ENCODE peak calls at places on chromosomes 7 and 10, in four cellular contexts. J is GM12865, A is cardiac fibroblast, V is bronchial epithelial cell. G is an unnamed sample.

GRCh38 chr10:118592675-118593330 is 2.6 kb downstream of the PRLHR start:
- DNase-seq in J (no peak), A (no peak), V (no peak), G (no peak)

GRCh38 chr10:22481687-22482539 is 136.6 kb downstream of the SPAG6 start:
- DNase-seq in V (peak; percentile 54), J (no peak), A (peak; percentile 39), G (no peak)

GRCh38 chr10:98332623-98333269 is 64.8 kb upstream of the LOXL4 start:
- DNase-seq in A (no peak), V (peak; percentile 74), J (no peak), G (no peak)

GRCh38 chr10:88157981-88158465 is 294.6 kb downstream of the PTEN start:
- DNase-seq in A (peak; percentile 83), J (peak; percentile 16), V (peak; percentile 85), G (peak; percentile 89)

GRCh38 chr7:155969192-155969929 is 157.1 kb upstream of the SHH start:
- DNase-seq in A (no peak), V (no peak), J (no peak), G (no peak)

GRCh38 chr7:130961128-130961601 is 227.2 kb upstream of the KLF14 start:
- DNase-seq in J (peak; percentile 97), A (peak; percentile 59), V (peak; percentile 79), G (peak; percentile 48)

GRCh38 chr10:72068901-72069446 is 19.4 kb downstream of the SPOCK2 start:
- DNase-seq in V (no peak), J (no peak), A (peak; percentile 46), G (no peak)

GRCh38 chr7:47252706-47253105 is 329.2 kb downstream of the TNS3 start:
- DNase-seq in A (no peak), V (no peak), J (no peak), G (no peak)

GRCh38 chr10:126165865-126166264 is 222.4 kb downstream of the ADAM12 start:
- DNase-seq in A (no peak), V (no peak), J (no peak), G (no peak)

GRCh38 chr10:60955321-60955720 is 11.3 kb upstream of the RHOBTB1 start:
- DNase-seq in A (no peak), J (no peak), V (no peak), G (no peak)

GRCh38 chr10:28738200-28738599 is 60.9 kb downstream of the BAMBI start:
- DNase-seq in J (peak; percentile 13), V (no peak), A (no peak), G (no peak)

GRCh38 chr10:126538439-126539140 is 131.9 kb downstream of the C10orf90 start:
- DNase-seq in A (no peak), J (no peak), V (peak; percentile 10), G (no peak)

GRCh38 chr10:102230861-102231356 is 4.8 kb downstream of the ELOVL3 start:
- DNase-seq in V (no peak), A (peak; percentile 38), J (peak; percentile 54), G (peak; percentile 51)

GRCh38 chr7:79199266-79199665 is 254.2 kb downstream of the MAGI2 start:
- DNase-seq in J (no peak), A (no peak), V (no peak), G (peak; percentile 8)

GRCh38 chr10:45058992-45059561 is 58.4 kb downstream of the ZNF22 start:
- DNase-seq in A (no peak), J (no peak), V (peak; percentile 37), G (no peak)

GRCh38 chr10:95477175-95477520 is 84.0 kb downstream of the SORBS1 start:
- DNase-seq in J (no peak), A (no peak), V (no peak), G (no peak)

GRCh38 chr10:91689731-91690168 is 56.9 kb upstream of the PPP1R3C start:
- DNase-seq in A (peak; percentile 79), J (no peak), V (peak; percentile 65), G (peak; percentile 42)

GRCh38 chr10:78335691-78336401 is 302.2 kb downstream of the RPS24 start:
- DNase-seq in A (peak; percentile 27), J (no peak), V (no peak), G (peak; percentile 5)

GRCh38 chr10:124004372-124004928 is 88.9 kb downstream of the CHST15 start:
- DNase-seq in V (no peak), A (no peak), J (no peak), G (no peak)

GRCh38 chr7:27994639-27995038 is 186.0 kb downstream of the JAZF1 start:
- DNase-seq in J (no peak), A (no peak), V (no peak), G (no peak)

GRCh38 chr10:84193846-84194423 is 402 bp upstream of the CDHR1 start:
- DNase-seq in V (peak; percentile 4), A (no peak), J (no peak), G (peak; percentile 11)

GRCh38 chr7:15582773-15583172 is 21.0 kb upstream of the AGMO start:
- DNase-seq in V (no peak), J (no peak), A (no peak), G (no peak)

GRCh38 chr10:86690657-86691084 is 22.4 kb downstream of the LDB3 start:
- DNase-seq in A (no peak), V (no peak), J (no peak), G (no peak)

GRCh38 chr10:11336703-11337102 is 274.7 kb downstream of the USP6NL start:
- DNase-seq in A (no peak), J (no peak), V (no peak), G (no peak)

GRCh38 chr10:43354325-43354635 is 17.2 kb upstream of the FXYD4 start:
- DNase-seq in A (no peak), J (no peak), V (no peak), G (no peak)

GRCh38 chr7:112182749-112183148 is 23.4 kb downstream of the DOCK4 start:
- DNase-seq in A (no peak), V (no peak), J (no peak), G (no peak)

GRCh38 chr10:68665841-68666240 is 55.2 kb upstream of the CCAR1 start:
- DNase-seq in V (no peak), J (no peak), A (peak; percentile 32), G (peak; percentile 69)

GRCh38 chr10:35643151-35643975 is 1.3 kb upstream of the FZD8 start:
- DNase-seq in J (peak; percentile 9), A (peak; percentile 76), V (peak; percentile 15), G (peak; percentile 76)

GRCh38 chr7:156661637-156662036 is 21.1 kb downstream of the RNF32 start:
- DNase-seq in J (no peak), V (no peak), A (no peak), G (no peak)

GRCh38 chr7:116780521-116780920 is 81.9 kb upstream of the CAPZA2 start:
- DNase-seq in V (no peak), A (no peak), J (no peak), G (no peak)
- TF ChIP-seq CTCF in V (no peak), A (no peak), J (no peak), G (no peak)

GRCh38 chr7:151472644-151473380 is 32.9 kb upstream of the CRYGN start:
- DNase-seq in J (peak; percentile 87), V (no peak), A (peak; percentile 48), G (peak; percentile 57)
- H3K4me3 ChIP-seq in J (peak overlapping the region; percentile 40), V (no peak overlapping the region), A (no peak overlapping the region), G (no peak overlapping the region)

GRCh38 chr10:13956826-13957225 is 370.1 kb downstream of the PRPF18 start:
- DNase-seq in A (peak; percentile 69), V (no peak), J (no peak), G (peak; percentile 95)
- TF ChIP-seq CTCF in A (peak; percentile 74), V (no peak), J (no peak), G (peak; percentile 89)

GRCh38 chr10:13095929-13096328 is 4.0 kb upstream of the OPTN start:
- DNase-seq in J (no peak), A (no peak), V (no peak), G (no peak)
- H3K4me3 ChIP-seq in J (no peak overlapping the region), A (no peak overlapping the region), V (no peak overlapping the region), G (no peak overlapping the region)